ENCODE peak calls at places on chromosomes 6 and 20, in six cellular contexts. P is choroid plexus epithelial cell, O is activated T-cell treated with anti-CD3 and anti-CD28 coated beads for 24 hours, J is right lobe of liver, T is caudate nucleus, A is NAMALWA. G is an unnamed sample.

GRCh38 chr6:135324531-135324930 is 143.4 kb downstream of the MYB start:
- DNase-seq in O (no peak), J (no peak), A (no peak), P (no peak), T (no peak), G (no peak)

GRCh38 chr6:5359413-5359812 is 98.1 kb downstream of the FARS2 start:
- DNase-seq in J (no peak), O (no peak), T (no peak), A (no peak), P (no peak), G (no peak)

GRCh38 chr20:25574411-25574810 is 10.9 kb downstream of the NINL start:
- DNase-seq in O (no peak), T (no peak), A (no peak), J (no peak), P (peak), G (peak)

GRCh38 chr6:16294371-16294770 is 56.0 kb downstream of the GMPR start:
- DNase-seq in J (no peak), A (no peak), P (no peak), T (no peak), O (no peak), G (no peak)

GRCh38 chr6:8707956-8708772 is 272.8 kb upstream of the SLC35B3 start:
- DNase-seq in T (no peak), P (peak), J (peak), A (peak), O (no peak), G (peak)

GRCh38 chr20:6583134-6583738 is 184.2 kb upstream of the BMP2 start:
- DNase-seq in O (no peak), P (peak), T (no peak), J (peak), A (peak), G (peak)

GRCh38 chr20:34370062-34370461 is 7.0 kb downstream of the ITCH start:
- DNase-seq in P (no peak), T (no peak), O (no peak), J (no peak), A (no peak), G (no peak)

GRCh38 chr20:1500496-1500895 is 9.3 kb upstream of the SIRPB2 start:
- DNase-seq in T (no peak), P (no peak), J (no peak), O (no peak), A (no peak), G (no peak)

GRCh38 chr6:105882071-105882803 is 203.9 kb upstream of the PRDM1 start:
- DNase-seq in P (peak), J (no peak), A (no peak), O (no peak), T (no peak), G (no peak)

GRCh38 chr6:21935142-21935541 is 341.6 kb downstream of the SOX4 start:
- DNase-seq in A (no peak), T (no peak), P (no peak), O (no peak), J (no peak), G (no peak)

G was measured in A172.